ENCODE peak calls at places on chromosomes 12 and 14, in nine cellular contexts. One of them, this sample, is unnamed.

GRCh38 chr12:53623526-53623925 is 2.7 kb downstream of the ATF7 start:
- DNase-seq in AG09309: no peak
- DNase-seq in body of pancreas: no peak
- DNase-seq in transverse colon: no peak
- DNase-seq in RWPE1: no peak
- DNase-seq in WTC11: no peak
- DNase-seq in heart left ventricle: no peak
- DNase-seq in AG04450: peak
- DNase-seq in GM13977: no peak
- DNase-seq in this sample: no peak

GRCh38 chr14:93036652-93037341 is 78.9 kb downstream of the ITPK1 start:
- DNase-seq in AG09309: no peak
- DNase-seq in body of pancreas: no peak
- DNase-seq in transverse colon: no peak
- DNase-seq in RWPE1: no peak
- DNase-seq in WTC11: no peak
- DNase-seq in heart left ventricle: no peak
- DNase-seq in AG04450: no peak
- DNase-seq in GM13977: no peak
- DNase-seq in this sample: no peak

GRCh38 chr12:102484017-102484731 is 3.8 kb upstream of the IGF1 start:
- DNase-seq in AG09309: peak
- DNase-seq in body of pancreas: peak
- DNase-seq in transverse colon: peak
- DNase-seq in RWPE1: peak
- DNase-seq in WTC11: peak
- DNase-seq in heart left ventricle: peak
- DNase-seq in AG04450: no peak
- DNase-seq in GM13977: peak
- DNase-seq in this sample: peak

GRCh38 chr12:46494424-46494823 is 121.9 kb upstream of the SLC38A2 start:
- DNase-seq in AG09309: no peak
- DNase-seq in body of pancreas: no peak
- DNase-seq in transverse colon: no peak
- DNase-seq in RWPE1: no peak
- DNase-seq in WTC11: no peak
- DNase-seq in heart left ventricle: no peak
- DNase-seq in AG04450: peak
- DNase-seq in GM13977: no peak
- DNase-seq in this sample: no peak

GRCh38 chr12:82596484-82596883 is 90.2 kb upstream of the TMTC2 start:
- DNase-seq in AG09309: no peak
- DNase-seq in body of pancreas: no peak
- DNase-seq in transverse colon: no peak
- DNase-seq in RWPE1: no peak
- DNase-seq in WTC11: no peak
- DNase-seq in heart left ventricle: no peak
- DNase-seq in AG04450: no peak
- DNase-seq in GM13977: no peak
- DNase-seq in this sample: no peak

GRCh38 chr12:76558684-76559276 is 791 bp downstream of the OSBPL8 start:
- DNase-seq in AG09309: no peak
- DNase-seq in body of pancreas: peak
- DNase-seq in transverse colon: peak
- DNase-seq in RWPE1: peak
- DNase-seq in WTC11: peak
- DNase-seq in heart left ventricle: peak
- DNase-seq in AG04450: no peak
- DNase-seq in GM13977: peak
- DNase-seq in this sample: peak

GRCh38 chr12:91413591-91413990 is 231.0 kb upstream of the DCN start:
- DNase-seq in AG09309: peak
- DNase-seq in body of pancreas: no peak
- DNase-seq in transverse colon: peak
- DNase-seq in RWPE1: peak
- DNase-seq in WTC11: no peak
- DNase-seq in heart left ventricle: no peak
- DNase-seq in AG04450: no peak
- DNase-seq in GM13977: no peak
- DNase-seq in this sample: no peak

GRCh38 chr12:2402180-2402579 is 349.4 kb downstream of the CACNA1C start:
- DNase-seq in AG09309: no peak
- DNase-seq in body of pancreas: no peak
- DNase-seq in transverse colon: no peak
- DNase-seq in RWPE1: no peak
- DNase-seq in WTC11: no peak
- DNase-seq in heart left ventricle: no peak
- DNase-seq in AG04450: no peak
- DNase-seq in GM13977: no peak
- DNase-seq in this sample: no peak

GRCh38 chr14:74547331-74547927 is 53.9 kb downstream of the ISCA2 start:
- DNase-seq in AG09309: no peak
- DNase-seq in body of pancreas: no peak
- DNase-seq in transverse colon: no peak
- DNase-seq in RWPE1: no peak
- DNase-seq in WTC11: peak
- DNase-seq in heart left ventricle: peak
- DNase-seq in AG04450: no peak
- DNase-seq in GM13977: no peak
- DNase-seq in this sample: no peak

GRCh38 chr12:115541891-115542361 is 735.6 kb downstream of the MED13L start:
- DNase-seq in AG09309: peak
- DNase-seq in body of pancreas: no peak
- DNase-seq in transverse colon: no peak
- DNase-seq in RWPE1: no peak
- DNase-seq in WTC11: no peak
- DNase-seq in heart left ventricle: no peak
- DNase-seq in AG04450: no peak
- DNase-seq in GM13977: no peak
- DNase-seq in this sample: no peak

GRCh38 chr14:51319181-51319597 is 79.1 kb downstream of the TMX1 start:
- DNase-seq in AG09309: no peak
- DNase-seq in body of pancreas: no peak
- DNase-seq in transverse colon: no peak
- DNase-seq in RWPE1: no peak
- DNase-seq in WTC11: no peak
- DNase-seq in heart left ventricle: no peak
- DNase-seq in AG04450: no peak
- DNase-seq in GM13977: no peak
- DNase-seq in this sample: no peak

GRCh38 chr12:110932048-110932447 is 11.7 kb upstream of the MYL2 start:
- DNase-seq in AG09309: no peak
- DNase-seq in body of pancreas: no peak
- DNase-seq in transverse colon: no peak
- DNase-seq in RWPE1: no peak
- DNase-seq in WTC11: peak
- DNase-seq in heart left ventricle: no peak
- DNase-seq in AG04450: no peak
- DNase-seq in GM13977: no peak
- DNase-seq in this sample: no peak
- TF ChIP-seq CTCF in AG09309: peak
- TF ChIP-seq CTCF in body of pancreas: no peak
- TF ChIP-seq CTCF in transverse colon: no peak
- TF ChIP-seq CTCF in RWPE1: no peak
- TF ChIP-seq CTCF in WTC11: peak
- TF ChIP-seq CTCF in heart left ventricle: peak
- TF ChIP-seq CTCF in AG04450: peak
- TF ChIP-seq CTCF in GM13977: peak
- TF ChIP-seq CTCF in this sample: peak

GRCh38 chr12:15928870-15929571 is 17.9 kb downstream of the DERA start:
- DNase-seq in AG09309: no peak
- DNase-seq in body of pancreas: peak
- DNase-seq in transverse colon: no peak
- DNase-seq in RWPE1: no peak
- DNase-seq in WTC11: no peak
- DNase-seq in heart left ventricle: peak
- DNase-seq in AG04450: no peak
- DNase-seq in GM13977: no peak
- DNase-seq in this sample: no peak

GRCh38 chr12:15932975-15933374 is 21.8 kb downstream of the DERA start:
- DNase-seq in AG09309: no peak
- DNase-seq in body of pancreas: no peak
- DNase-seq in transverse colon: no peak
- DNase-seq in RWPE1: no peak
- DNase-seq in WTC11: no peak
- DNase-seq in heart left ventricle: no peak
- DNase-seq in AG04450: no peak
- DNase-seq in GM13977: no peak
- DNase-seq in this sample: no peak

GRCh38 chr12:15928345-15928744 is 17.2 kb downstream of the DERA start:
- DNase-seq in AG09309: peak
- DNase-seq in body of pancreas: no peak
- DNase-seq in transverse colon: no peak
- DNase-seq in RWPE1: peak
- DNase-seq in WTC11: no peak
- DNase-seq in heart left ventricle: no peak
- DNase-seq in AG04450: peak
- DNase-seq in GM13977: no peak
- DNase-seq in this sample: no peak

GRCh38 chr12:15933751-15934150 is 22.6 kb downstream of the DERA start:
- DNase-seq in AG09309: peak
- DNase-seq in body of pancreas: no peak
- DNase-seq in transverse colon: no peak
- DNase-seq in RWPE1: no peak
- DNase-seq in WTC11: no peak
- DNase-seq in heart left ventricle: no peak
- DNase-seq in AG04450: no peak
- DNase-seq in GM13977: no peak
- DNase-seq in this sample: no peak

DNA sequence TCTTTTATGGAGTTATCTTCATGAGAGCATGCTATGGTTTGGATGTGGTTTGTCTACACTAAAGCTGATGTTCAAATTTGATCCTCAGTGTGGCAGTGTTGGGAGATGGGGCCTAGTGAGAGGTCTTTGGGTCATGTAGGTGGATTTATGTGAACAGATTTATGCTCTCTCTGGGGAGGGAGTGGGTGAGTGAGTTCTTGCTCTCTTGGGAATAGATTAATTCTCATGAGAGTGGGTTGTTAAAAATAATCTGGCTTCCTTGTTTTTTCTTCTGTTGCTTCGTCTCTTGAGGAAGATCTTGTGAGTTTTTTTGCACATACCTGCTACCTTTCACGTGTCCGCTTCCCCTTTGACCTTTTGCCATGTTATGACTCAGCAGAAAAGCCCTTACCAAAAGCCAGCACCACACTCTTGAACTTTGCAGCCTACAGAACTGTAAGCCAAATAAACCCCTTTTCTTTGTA is 20.5 kb downstream of the DERA start:
- DNase-seq in AG09309: no peak
- DNase-seq in body of pancreas: no peak
- DNase-seq in transverse colon: no peak
- DNase-seq in RWPE1: no peak
- DNase-seq in WTC11: no peak
- DNase-seq in heart left ventricle: no peak
- DNase-seq in AG04450: no peak
- DNase-seq in GM13977: no peak
- DNase-seq in this sample: no peak
- TF ChIP-seq CTCF in AG09309: no peak
- TF ChIP-seq CTCF in body of pancreas: no peak
- TF ChIP-seq CTCF in transverse colon: no peak
- TF ChIP-seq CTCF in RWPE1: no peak
- TF ChIP-seq CTCF in WTC11: no peak
- TF ChIP-seq CTCF in heart left ventricle: no peak
- TF ChIP-seq CTCF in AG04450: no peak
- TF ChIP-seq CTCF in GM13977: peak
- TF ChIP-seq CTCF in this sample: no peak

GRCh38 chr14:81980601-81981310 is 447.1 kb upstream of the SEL1L start:
- DNase-seq in AG09309: no peak
- DNase-seq in body of pancreas: peak
- DNase-seq in transverse colon: no peak
- DNase-seq in RWPE1: no peak
- DNase-seq in WTC11: no peak
- DNase-seq in heart left ventricle: no peak
- DNase-seq in AG04450: no peak
- DNase-seq in GM13977: no peak
- DNase-seq in this sample: no peak
- TF ChIP-seq CTCF in AG09309: no peak
- TF ChIP-seq CTCF in body of pancreas: no peak
- TF ChIP-seq CTCF in transverse colon: no peak
- TF ChIP-seq CTCF in RWPE1: no peak
- TF ChIP-seq CTCF in WTC11: no peak
- TF ChIP-seq CTCF in heart left ventricle: no peak
- TF ChIP-seq CTCF in AG04450: no peak
- TF ChIP-seq CTCF in GM13977: no peak
- TF ChIP-seq CTCF in this sample: no peak

GRCh38 chr14:31440280-31440679 is 17.0 kb downstream of the DTD2 start:
- DNase-seq in AG09309: no peak
- DNase-seq in body of pancreas: no peak
- DNase-seq in transverse colon: no peak
- DNase-seq in RWPE1: no peak
- DNase-seq in WTC11: no peak
- DNase-seq in heart left ventricle: no peak
- DNase-seq in AG04450: no peak
- DNase-seq in GM13977: no peak
- DNase-seq in this sample: no peak
- TF ChIP-seq CTCF in AG09309: no peak
- TF ChIP-seq CTCF in body of pancreas: no peak
- TF ChIP-seq CTCF in transverse colon: no peak
- TF ChIP-seq CTCF in RWPE1: no peak
- TF ChIP-seq CTCF in WTC11: no peak
- TF ChIP-seq CTCF in heart left ventricle: no peak
- TF ChIP-seq CTCF in AG04450: no peak
- TF ChIP-seq CTCF in GM13977: no peak
- TF ChIP-seq CTCF in this sample: no peak

DNA sequence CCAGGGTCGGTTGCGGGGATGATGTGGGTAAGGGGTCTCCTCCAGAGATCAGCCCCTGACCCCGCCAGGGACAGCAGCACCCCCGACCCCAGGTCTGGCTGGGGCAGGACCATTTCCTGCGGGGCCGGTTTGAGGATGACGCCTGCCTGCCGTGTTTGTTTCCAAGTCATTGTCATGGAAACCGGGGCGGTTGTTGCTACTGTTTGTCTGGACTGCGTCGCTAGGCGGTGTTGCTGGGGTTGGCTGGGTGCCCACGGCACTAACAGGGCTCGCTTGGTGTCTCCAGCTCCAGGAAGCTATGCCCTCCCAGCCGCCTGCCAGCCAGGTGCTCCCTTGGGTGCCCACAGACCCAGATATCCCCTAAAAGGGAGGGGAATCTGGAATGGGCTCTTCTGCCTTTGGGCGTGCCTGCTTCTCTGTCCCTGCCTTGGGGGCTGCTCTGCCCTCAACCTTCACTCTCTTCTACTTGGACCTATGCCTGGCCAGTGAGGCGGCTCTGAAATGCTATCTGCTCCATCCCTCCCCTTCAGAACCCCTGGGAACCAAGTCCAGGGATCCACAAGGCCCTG is 4.7 kb upstream of the CRIP1 start:
- DNase-seq in AG09309: peak
- DNase-seq in body of pancreas: peak
- DNase-seq in transverse colon: peak
- DNase-seq in RWPE1: peak
- DNase-seq in WTC11: peak
- DNase-seq in heart left ventricle: peak
- DNase-seq in AG04450: peak
- DNase-seq in GM13977: peak
- DNase-seq in this sample: peak
- TF ChIP-seq CTCF in AG09309: no peak
- TF ChIP-seq CTCF in body of pancreas: no peak
- TF ChIP-seq CTCF in transverse colon: no peak
- TF ChIP-seq CTCF in RWPE1: no peak
- TF ChIP-seq CTCF in WTC11: no peak
- TF ChIP-seq CTCF in heart left ventricle: peak
- TF ChIP-seq CTCF in AG04450: peak
- TF ChIP-seq CTCF in GM13977: peak
- TF ChIP-seq CTCF in this sample: no peak

GRCh38 chr12:130064999-130065398 is 97.3 kb upstream of the FZD10 start:
- DNase-seq in AG09309: no peak
- DNase-seq in body of pancreas: no peak
- DNase-seq in transverse colon: no peak
- DNase-seq in RWPE1: no peak
- DNase-seq in WTC11: peak
- DNase-seq in heart left ventricle: no peak
- DNase-seq in AG04450: no peak
- DNase-seq in GM13977: no peak
- DNase-seq in this sample: no peak
- TF ChIP-seq CTCF in AG09309: no peak
- TF ChIP-seq CTCF in body of pancreas: no peak
- TF ChIP-seq CTCF in transverse colon: no peak
- TF ChIP-seq CTCF in RWPE1: no peak
- TF ChIP-seq CTCF in WTC11: no peak
- TF ChIP-seq CTCF in heart left ventricle: no peak
- TF ChIP-seq CTCF in AG04450: no peak
- TF ChIP-seq CTCF in GM13977: no peak
- TF ChIP-seq CTCF in this sample: no peak